ENCODE peak calls at places on chromosomes 12 and 14, in eight cellular contexts. W is CD8-positive, alpha-beta memory T cell; Y is heart right ventricle; H is adrenal gland; F is HepG2; P is ascending aorta; G is tibial artery; X is pancreas. M is an unnamed sample. For H3K36me3, the result is how much of the 10 kb centered on the place peaks cover.

GRCh38 chr12:82069931-82070514 is 288.2 kb downstream of the CCDC59 start:
- DNase-seq in W (no peak), Y (no peak), H (no peak), F (no peak), P (no peak), G (no peak), X (no peak), M (no peak)

GRCh38 chr14:81728447-81728846 is 194.8 kb upstream of the SEL1L start:
- DNase-seq in W (no peak), Y (no peak), H (no peak), F (no peak), P (no peak), G (no peak), X (no peak), M (no peak)

GRCh38 chr12:78645956-78646355 is 218.6 kb upstream of the SYT1 start:
- DNase-seq in W (no peak), Y (no peak), H (no peak), F (peak), P (no peak), G (no peak), X (no peak), M (no peak)

GRCh38 chr12:46546634-46547273 is 174.2 kb upstream of the SLC38A2 start:
- DNase-seq in W (no peak), Y (no peak), H (no peak), F (no peak), P (no peak), G (no peak), X (no peak), M (no peak)

GRCh38 chr12:93502802-93503623 is 35.7 kb downstream of the MRPL42 start:
- DNase-seq in W (peak), Y (no peak), H (peak), F (peak), P (no peak), G (no peak), X (peak), M (peak)

GRCh38 chr12:61654698-61655097 is 605.5 kb upstream of the USP15 start:
- DNase-seq in W (no peak), Y (no peak), H (peak), F (peak), P (no peak), G (no peak), X (no peak), M (no peak)

GRCh38 chr14:95527392-95528002 is 7.4 kb upstream of the GLRX5 start:
- DNase-seq in W (peak), Y (no peak), H (peak), F (peak), P (no peak), G (no peak), X (no peak), M (no peak)

GRCh38 chr12:120394483-120395367 is 25.8 kb upstream of the MSI1 start:
- DNase-seq in W (no peak), Y (no peak), H (peak), F (no peak), P (no peak), G (no peak), X (peak), M (peak)

GRCh38 chr12:111806304-111806703 is 35.7 kb upstream of the MAPKAPK5 start:
- DNase-seq in W (no peak), Y (no peak), H (no peak), F (no peak), P (no peak), G (peak), X (no peak), M (no peak)
- H3K36me3 ChIP-seq in W (under half), Y (half or more), H (half or more), F (under half), P (half or more), G (half or more), X (under half), M (under half)

DNA sequence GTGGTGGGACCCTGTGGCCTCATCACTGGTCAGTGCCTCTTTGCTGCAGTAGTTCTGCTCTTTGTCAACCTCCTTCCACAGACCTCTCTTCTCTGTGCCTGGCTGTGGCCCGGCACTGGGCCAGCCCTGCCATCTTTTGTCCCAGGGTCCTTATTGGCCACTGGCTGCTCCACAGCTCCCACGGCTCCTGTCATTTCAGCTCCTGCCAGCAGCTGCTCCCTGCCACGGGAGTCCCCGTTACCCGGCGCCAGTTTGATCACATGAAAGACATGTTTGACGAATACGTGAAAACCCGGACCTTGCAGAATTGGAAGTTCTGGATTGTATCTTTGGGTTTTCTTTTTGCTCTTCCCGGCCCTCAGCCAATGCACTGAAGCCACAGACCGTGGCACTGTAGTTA is 35.4 kb downstream of the IL31 start:
- DNase-seq in W (no peak), Y (no peak), H (no peak), F (no peak), P (no peak), G (no peak), X (no peak), M (no peak)
- H3K36me3 ChIP-seq in W (under half), Y (half or more), H (half or more), F (under half), P (half or more), G (half or more), X (half or more), M (half or more)

GRCh38 chr12:6328045-6328779 is 13.7 kb downstream of the TNFRSF1A start:
- DNase-seq in W (no peak), Y (no peak), H (peak), F (no peak), P (no peak), G (no peak), X (no peak), M (no peak)

GRCh38 chr12:6327159-6327558 is 14.7 kb downstream of the TNFRSF1A start:
- DNase-seq in W (no peak), Y (no peak), H (peak), F (no peak), P (no peak), G (no peak), X (no peak), M (no peak)

GRCh38 chr12:6327591-6328041 is 14.3 kb downstream of the TNFRSF1A start:
- DNase-seq in W (no peak), Y (no peak), H (peak), F (no peak), P (no peak), G (no peak), X (no peak), M (no peak)

GRCh38 chr12:6324936-6325750 is 14.7 kb downstream of the PLEKHG6 start:
- DNase-seq in W (no peak), Y (no peak), H (peak), F (no peak), P (no peak), G (no peak), X (no peak), M (no peak)

GRCh38 chr12:6326316-6326959 is 15.4 kb downstream of the TNFRSF1A start:
- DNase-seq in W (no peak), Y (no peak), H (peak), F (peak), P (no peak), G (no peak), X (no peak), M (no peak)
- H3K36me3 ChIP-seq in W (under half), Y (half or more), H (half or more), F (under half), P (under half), G (under half), X (under half), M (under half)

GRCh38 chr12:18971932-18972331 is 157.6 kb upstream of the PLEKHA5 start:
- DNase-seq in W (no peak), Y (no peak), H (no peak), F (no peak), P (no peak), G (no peak), X (no peak), M (no peak)
- H3K36me3 ChIP-seq in W (under half), Y (under half), H (under half), F (under half), P (under half), G (under half), X (under half), M (under half)

DNA sequence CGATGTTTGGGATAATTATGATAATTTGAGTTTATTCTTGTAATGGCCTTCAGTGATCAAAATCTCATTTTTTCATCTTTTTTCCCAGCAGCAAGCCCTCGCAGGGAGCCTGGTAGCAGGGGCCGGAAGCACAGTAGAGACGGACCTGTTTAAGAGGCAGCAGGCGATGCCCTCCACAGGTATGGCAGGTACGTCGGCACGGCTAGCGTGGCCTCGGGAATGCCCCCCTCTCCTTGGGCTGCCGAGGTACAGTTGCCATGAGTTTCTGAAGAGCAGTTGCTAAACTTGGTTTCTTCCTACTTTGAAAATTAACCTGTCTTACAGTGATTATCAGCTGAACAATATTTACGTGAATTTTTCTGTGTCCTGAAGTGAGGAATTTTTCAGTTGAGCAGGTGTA is 29.9 kb downstream of the EP400 start:
- DNase-seq in W (no peak), Y (no peak), H (no peak), F (no peak), P (no peak), G (no peak), X (no peak), M (no peak)
- H3K36me3 ChIP-seq in W (under half), Y (half or more), H (under half), F (under half), P (under half), G (under half), X (under half), M (under half)

M was measured in lung.